ENCODE peak calls at places on chromosomes 6 and 20, in five cellular contexts. One of them, this sample, is unnamed.
A peak's percentile ranks its signal among the peaks of the same experiment; 100 is the strongest.

GRCh38 chr6:111957623-111958315 is 84.5 kb upstream of the FYN start:
- DNase-seq in anterior cingulate cortex: no peak
- DNase-seq in effector CD4-positive, alpha-beta T cell: no peak
- DNase-seq in stimulated activated CD8-positive, alpha-beta memory T cell treated with anti-CD3 and anti-CD28 coated beads, Interleukin-15, amount 100 ng/mL, for 24 hours: no peak
- DNase-seq in AG09319: no peak
- DNase-seq in this sample: peak; percentile 16

GRCh38 chr20:44120676-44121425 is 66.1 kb downstream of the JPH2 start:
- DNase-seq in anterior cingulate cortex: no peak
- DNase-seq in effector CD4-positive, alpha-beta T cell: no peak
- DNase-seq in stimulated activated CD8-positive, alpha-beta memory T cell treated with anti-CD3 and anti-CD28 coated beads, Interleukin-15, amount 100 ng/mL, for 24 hours: no peak
- DNase-seq in AG09319: no peak
- DNase-seq in this sample: no peak

GRCh38 chr6:133681880-133682279 is 207.0 kb upstream of the TCF21 start:
- DNase-seq in anterior cingulate cortex: no peak
- DNase-seq in effector CD4-positive, alpha-beta T cell: no peak
- DNase-seq in stimulated activated CD8-positive, alpha-beta memory T cell treated with anti-CD3 and anti-CD28 coated beads, Interleukin-15, amount 100 ng/mL, for 24 hours: no peak
- DNase-seq in AG09319: no peak
- DNase-seq in this sample: no peak

GRCh38 chr6:158283304-158284005 is 28.8 kb upstream of the TULP4 start:
- DNase-seq in anterior cingulate cortex: no peak
- DNase-seq in effector CD4-positive, alpha-beta T cell: peak; percentile 9
- DNase-seq in stimulated activated CD8-positive, alpha-beta memory T cell treated with anti-CD3 and anti-CD28 coated beads, Interleukin-15, amount 100 ng/mL, for 24 hours: no peak
- DNase-seq in AG09319: no peak
- DNase-seq in this sample: peak; percentile 69

GRCh38 chr20:2006452-2007381 is 12.9 kb upstream of the PDYN start:
- DNase-seq in anterior cingulate cortex: no peak
- DNase-seq in effector CD4-positive, alpha-beta T cell: no peak
- DNase-seq in stimulated activated CD8-positive, alpha-beta memory T cell treated with anti-CD3 and anti-CD28 coated beads, Interleukin-15, amount 100 ng/mL, for 24 hours: no peak
- DNase-seq in AG09319: no peak
- DNase-seq in this sample: peak; percentile 33

GRCh38 chr6:30947231-30947630 is 6.5 kb downstream of the MUCL3 start:
- DNase-seq in anterior cingulate cortex: no peak
- DNase-seq in effector CD4-positive, alpha-beta T cell: no peak
- DNase-seq in stimulated activated CD8-positive, alpha-beta memory T cell treated with anti-CD3 and anti-CD28 coated beads, Interleukin-15, amount 100 ng/mL, for 24 hours: no peak
- DNase-seq in AG09319: no peak
- DNase-seq in this sample: no peak

GRCh38 chr20:3156811-3157619 is 2.6 kb downstream of the FASTKD5 start:
- DNase-seq in anterior cingulate cortex: no peak
- DNase-seq in effector CD4-positive, alpha-beta T cell: no peak
- DNase-seq in stimulated activated CD8-positive, alpha-beta memory T cell treated with anti-CD3 and anti-CD28 coated beads, Interleukin-15, amount 100 ng/mL, for 24 hours: no peak
- DNase-seq in AG09319: no peak
- DNase-seq in this sample: no peak

GRCh38 chr6:162509821-162510220 is 217.7 kb downstream of the PRKN start:
- DNase-seq in anterior cingulate cortex: no peak
- DNase-seq in effector CD4-positive, alpha-beta T cell: no peak
- DNase-seq in stimulated activated CD8-positive, alpha-beta memory T cell treated with anti-CD3 and anti-CD28 coated beads, Interleukin-15, amount 100 ng/mL, for 24 hours: no peak
- DNase-seq in AG09319: no peak
- DNase-seq in this sample: no peak

GRCh38 chr20:37239026-37239451 is 22.6 kb downstream of the GHRH start:
- DNase-seq in anterior cingulate cortex: no peak
- DNase-seq in effector CD4-positive, alpha-beta T cell: no peak
- DNase-seq in stimulated activated CD8-positive, alpha-beta memory T cell treated with anti-CD3 and anti-CD28 coated beads, Interleukin-15, amount 100 ng/mL, for 24 hours: no peak
- DNase-seq in AG09319: no peak
- DNase-seq in this sample: no peak